ENCODE peak calls at places on chromosomes 13 and 19, in four cellular contexts. K is SK-N-SH, O is HepG2, Z is GM12878. W is an unnamed sample.

GRCh38 chr13:79354285-79354684 is 51.8 kb downstream of the RBM26 start:
- DNase-seq in K (no peak), O (no peak), Z (no peak), W (no peak)

GRCh38 chr13:98766120-98766519 is 13.6 kb upstream of the SLC15A1 start:
- DNase-seq in O (no peak), K (no peak), Z (no peak), W (no peak)

GRCh38 chr19:30671622-30672051 is 299.5 kb downstream of the ZNF536 start:
- DNase-seq in Z (no peak), O (no peak), K (no peak), W (no peak)

GRCh38 chr13:108195146-108195545 is 20.2 kb downstream of the LIG4 start:
- DNase-seq in O (no peak), K (no peak), Z (no peak), W (no peak)

GRCh38 chr13:30830638-30830965 is 75.5 kb upstream of the MEDAG start:
- DNase-seq in Z (no peak), K (no peak), O (no peak), W (no peak)

GRCh38 chr13:39451301-39451700 is 151.7 kb downstream of the LHFPL6 start:
- DNase-seq in O (no peak), Z (no peak), K (no peak), W (no peak)

GRCh38 chr19:6287269-6287885 is 7.6 kb upstream of the MLLT1 start:
- DNase-seq in K (no peak), Z (no peak), O (no peak), W (no peak)

GRCh38 chr13:107883561-107884175 is 331.7 kb downstream of the LIG4 start:
- DNase-seq in K (no peak), O (no peak), Z (no peak), W (no peak)

GRCh38 chr19:38030681-38031422 is 123.8 kb downstream of the SIPA1L3 start:
- DNase-seq in Z (no peak), O (no peak), K (no peak), W (peak; percentile 48)

GRCh38 chr19:33906578-33907335 is 110.1 kb downstream of the KCTD15 start:
- DNase-seq in Z (no peak), O (peak; percentile 6), K (no peak), W (no peak)

GRCh38 chr13:78595819-78596700 is 7.3 kb downstream of the POU4F1 start:
- DNase-seq in Z (no peak), O (peak; percentile 12), K (peak; percentile 84), W (peak; percentile 23)

GRCh38 chr19:41928221-41928683 is at the start of gene ERFL:
- DNase-seq in K (peak; percentile 68), O (no peak), Z (no peak), W (no peak)

GRCh38 chr13:91768746-91769145 is 370.3 kb downstream of the GPC5 start:
- DNase-seq in Z (no peak), K (no peak), O (no peak), W (no peak)

GRCh38 chr19:2259331-2259730 is 3.1 kb upstream of the JSRP1 start:
- DNase-seq in K (no peak), Z (no peak), O (no peak), W (no peak)

GRCh38 chr19:43534811-43535761 is 2.1 kb downstream of the ZNF575 start:
- DNase-seq in Z (no peak), K (peak; percentile 60), O (peak; percentile 35), W (peak; percentile 59)

GRCh38 chr13:90402613-90403012 is 944.9 kb upstream of the MIR17HG start:
- DNase-seq in Z (no peak), O (no peak), K (no peak), W (no peak)

GRCh38 chr19:41325947-41326706 is 16.2 kb downstream of the CCDC97 start:
- DNase-seq in O (peak; percentile 56), Z (no peak), K (peak; percentile 81), W (no peak)

GRCh38 chr13:97005631-97006262 is 11.5 kb upstream of the OXGR1 start:
- DNase-seq in O (no peak), Z (no peak), K (no peak), W (no peak)

GRCh38 chr13:58343081-58343480 is 711.5 kb downstream of the PCDH17 start:
- DNase-seq in Z (no peak), O (no peak), K (no peak), W (no peak)

GRCh38 chr19:13060233-13060963 is 42.3 kb downstream of the LYL1 start:
- DNase-seq in O (peak; percentile 90), K (peak; percentile 75), Z (no peak), W (no peak)

GRCh38 chr13:44305845-44306244 is 67.8 kb upstream of the SERP2 start:
- DNase-seq in Z (no peak), K (no peak), O (no peak), W (no peak)

GRCh38 chr19:15358918-15359317 is 20.7 kb downstream of the AKAP8 start:
- DNase-seq in K (no peak), Z (no peak), O (no peak), W (no peak)

GRCh38 chr19:46761418-46761831 is 15.2 kb upstream of the STRN4 start:
- DNase-seq in Z (no peak), K (no peak), O (peak; percentile 55), W (no peak)

GRCh38 chr19:41323023-41323422 is 13.1 kb downstream of the CCDC97 start:
- DNase-seq in K (no peak), Z (no peak), O (no peak), W (no peak)

GRCh38 chr13:97384366-97384765 is 49.6 kb upstream of the RAP2A start:
- DNase-seq in Z (no peak), K (no peak), O (no peak), W (no peak)

GRCh38 chr13:26440111-26440510 is 117.4 kb upstream of the WASF3 start:
- DNase-seq in K (no peak), Z (no peak), O (no peak), W (no peak)

GRCh38 chr19:14405380-14405757 is 13.8 kb downstream of the DDX39A start:
- DNase-seq in Z (no peak), O (no peak), K (no peak), W (no peak)

GRCh38 chr19:18495204-18495911 is 26.5 kb downstream of the ELL start:
- DNase-seq in O (no peak), K (peak; percentile 51), Z (no peak), W (no peak)

GRCh38 chr19:54209058-54209747 is 8.5 kb downstream of the RPS9 start:
- DNase-seq in Z (no peak), O (no peak), K (peak; percentile 62), W (peak; percentile 52)

GRCh38 chr19:7701654-7702457 is at the start of gene FCER2:
- DNase-seq in Z (peak; percentile 99), O (peak; percentile 39), K (no peak), W (no peak)

GRCh38 chr13:46995874-46996273 is 99.0 kb upstream of the HTR2A start:
- DNase-seq in O (no peak), K (no peak), Z (peak; percentile 53), W (no peak)

GRCh38 chr19:13451596-13451995 is 54.7 kb downstream of the CACNA1A start:
- DNase-seq in Z (no peak), K (no peak), O (no peak), W (no peak)

GRCh38 chr13:89375839-89376238 is 1704.7 kb downstream of the SLITRK5 start:
- DNase-seq in Z (no peak), O (no peak), K (no peak), W (no peak)

GRCh38 chr13:95267662-95268369 is 33.4 kb downstream of the ABCC4 start:
- DNase-seq in O (peak; percentile 45), K (no peak), Z (no peak), W (peak; percentile 85)

GRCh38 chr19:4638330-4638729 is 986 bp upstream of the TNFAIP8L1 start:
- DNase-seq in O (no peak), Z (no peak), K (no peak), W (no peak)

GRCh38 chr19:4636151-4636717 is 3.1 kb upstream of the TNFAIP8L1 start:
- DNase-seq in K (peak; percentile 92), O (no peak), Z (no peak), W (peak; percentile 65)

GRCh38 chr19:4633140-4633967 is 6.0 kb upstream of the TNFAIP8L1 start:
- DNase-seq in Z (peak; percentile 16), O (peak; percentile 67), K (peak; percentile 73), W (peak; percentile 82)

GRCh38 chr19:4636761-4637160 is 2.6 kb upstream of the TNFAIP8L1 start:
- DNase-seq in Z (no peak), K (no peak), O (no peak), W (no peak)

DNA sequence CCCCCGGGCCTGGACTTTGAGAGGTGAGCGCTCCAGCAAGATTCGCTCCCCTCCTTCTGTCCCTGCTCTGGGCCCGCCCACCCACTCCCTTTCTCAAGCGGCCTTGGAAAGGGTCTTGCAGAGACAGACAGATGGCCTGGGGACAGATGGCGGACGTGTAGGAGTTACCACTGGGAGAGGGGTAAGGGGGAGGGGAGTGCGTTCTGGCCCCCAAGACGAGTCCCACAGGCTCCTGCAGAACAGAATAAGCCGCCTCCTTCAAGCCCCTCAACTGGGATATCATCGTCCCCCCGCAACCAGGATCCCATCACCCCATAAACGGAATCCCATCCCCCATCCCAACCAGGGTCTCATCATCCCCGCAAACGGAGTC is 3.6 kb upstream of the TNFAIP8L1 start:
- DNase-seq in K (no peak), Z (no peak), O (no peak), W (no peak)
- TF ChIP-seq RFX5 in K (no peak), Z (no peak), O (no peak), W (no peak)

DNA sequence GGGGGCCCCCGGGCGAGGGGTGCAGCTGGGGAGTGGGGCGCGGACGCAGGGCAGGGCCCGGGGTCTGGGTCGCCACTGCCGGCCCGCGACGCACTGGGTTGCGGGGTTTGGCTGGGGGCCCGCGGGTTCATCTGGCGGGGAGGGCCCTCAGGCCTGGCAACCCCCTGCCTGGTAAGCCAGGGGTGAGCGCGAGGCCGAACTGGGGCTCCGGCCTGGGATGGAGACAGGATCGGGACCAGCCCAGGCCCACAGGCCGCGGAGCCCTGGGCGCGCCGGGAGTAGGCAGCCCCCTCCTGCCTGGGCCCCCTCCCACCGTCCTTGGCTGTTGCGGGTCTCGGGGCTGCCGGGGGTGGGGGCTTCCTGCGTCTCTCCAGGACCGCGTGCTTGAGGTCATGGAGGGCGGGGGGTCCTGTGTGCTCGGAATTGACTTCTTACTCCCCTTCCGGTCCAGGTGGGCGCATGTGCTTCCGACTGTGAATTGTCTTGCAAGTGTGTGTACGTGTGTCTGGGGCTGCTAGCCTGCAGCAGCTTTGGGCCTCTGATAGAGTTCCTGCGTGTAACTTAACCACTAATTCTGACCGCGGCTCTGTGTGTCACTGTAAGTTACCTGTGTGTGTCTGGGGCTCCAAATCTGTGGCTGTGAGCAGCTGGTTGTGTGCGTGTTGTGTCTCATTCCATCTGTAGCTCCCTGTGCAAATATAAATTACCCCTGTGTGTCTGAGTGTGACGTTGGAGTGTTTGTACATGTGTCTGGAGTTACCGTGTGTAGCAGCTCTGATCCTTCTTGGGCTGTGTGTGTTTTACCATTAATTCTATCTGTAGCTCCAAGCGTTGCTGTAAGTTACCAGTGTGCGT is 751 bp downstream of the GRAMD1A start:
- DNase-seq in O (peak; percentile 59), K (peak; percentile 53), Z (no peak), W (peak; percentile 79)
- TF ChIP-seq CHD2 in O (no peak), K (no peak), Z (no peak), W (no peak)

GRCh38 chr13:73741742-73742141 is 392.5 kb downstream of the KLF12 start:
- DNase-seq in O (no peak), Z (no peak), K (no peak), W (no peak)

GRCh38 chr13:73738626-73739025 is 395.6 kb downstream of the KLF12 start:
- DNase-seq in Z (no peak), O (no peak), K (no peak), W (no peak)

GRCh38 chr13:73740681-73741080 is 393.5 kb downstream of the KLF12 start:
- DNase-seq in Z (no peak), O (no peak), K (no peak), W (no peak)

GRCh38 chr13:73737214-73737613 is 397.0 kb downstream of the KLF12 start:
- DNase-seq in O (no peak), Z (no peak), K (no peak), W (no peak)

GRCh38 chr13:73741111-73741510 is 393.1 kb downstream of the KLF12 start:
- DNase-seq in K (no peak), O (no peak), Z (no peak), W (no peak)
- TF ChIP-seq RFX5 in K (no peak), O (no peak), Z (no peak), W (no peak)

GRCh38 chr13:70723732-70724131 is 615.5 kb upstream of the KLHL1 start:
- DNase-seq in K (peak; percentile 34), Z (no peak), O (peak; percentile 5), W (peak; percentile 1)
- TF ChIP-seq CHD2 in K (no peak), Z (no peak), O (no peak), W (no peak)